ENCODE peak calls at places on chromosomes 12 and 14, in eight cellular contexts. P is iPS DF 6.9; Q is CD4-positive, CD25-positive, alpha-beta regulatory T cell; V is lower lobe of right lung; I is neural progenitor cell; R is right cardiac atrium; O is ascending aorta; Z is body of pancreas. E is an unnamed sample. For H3K4me1, the result is how much of the 10 kb centered on the place peaks cover.

GRCh38 chr12:125128380-125128779 is 63.1 kb downstream of the AACS start:
- DNase-seq in P (no peak), Q (no peak), V (no peak), I (no peak), R (no peak), O (no peak), Z (no peak), E (no peak)

GRCh38 chr14:24171422-24172260 is at the start of gene REC8:
- DNase-seq in P (peak), Q (peak), V (peak), I (peak), R (peak), O (peak), Z (peak), E (peak)

GRCh38 chr12:103665971-103666370 is 78.9 kb downstream of the STAB2 start:
- DNase-seq in P (no peak), Q (no peak), V (no peak), I (no peak), R (no peak), O (no peak), Z (no peak), E (no peak)

GRCh38 chr12:78759387-78759786 is 105.2 kb upstream of the SYT1 start:
- DNase-seq in P (no peak), Q (no peak), V (no peak), I (no peak), R (no peak), O (no peak), Z (no peak), E (no peak)

GRCh38 chr12:2775431-2775830 is 19.3 kb upstream of the FKBP4 start:
- DNase-seq in P (no peak), Q (no peak), V (no peak), I (no peak), R (no peak), O (no peak), Z (peak), E (no peak)

GRCh38 chr14:31232081-31232480 is 24.5 kb upstream of the HECTD1 start:
- DNase-seq in P (no peak), Q (no peak), V (no peak), I (no peak), R (no peak), O (no peak), Z (no peak), E (no peak)

GRCh38 chr14:66152269-66152668 is 333.9 kb upstream of the CCDC196 start:
- DNase-seq in P (no peak), Q (no peak), V (no peak), I (no peak), R (no peak), O (no peak), Z (no peak), E (no peak)

GRCh38 chr14:68246074-68246980 is 426.7 kb downstream of the RAD51B start:
- DNase-seq in P (no peak), Q (no peak), V (no peak), I (no peak), R (no peak), O (no peak), Z (peak), E (no peak)

GRCh38 chr14:23359722-23360447 is 5.1 kb downstream of the EFS start:
- DNase-seq in P (no peak), Q (no peak), V (no peak), I (no peak), R (no peak), O (peak), Z (no peak), E (no peak)

GRCh38 chr12:120583478-120584030 is 2.4 kb upstream of the POP5 start:
- DNase-seq in P (peak), Q (peak), V (peak), I (peak), R (peak), O (peak), Z (peak), E (no peak)

GRCh38 chr12:120580787-120581723 is at the start of gene POP5:
- DNase-seq in P (peak), Q (peak), V (peak), I (peak), R (peak), O (peak), Z (peak), E (peak)

GRCh38 chr12:120584343-120585149 is 3.3 kb upstream of the POP5 start:
- DNase-seq in P (no peak), Q (peak), V (peak), I (peak), R (peak), O (peak), Z (peak), E (no peak)

GRCh38 chr12:120579179-120579578 is 2.0 kb downstream of the POP5 start:
- DNase-seq in P (no peak), Q (no peak), V (no peak), I (no peak), R (no peak), O (no peak), Z (no peak), E (no peak)

GRCh38 chr12:120581998-120582397 is 796 bp upstream of the POP5 start:
- DNase-seq in P (no peak), Q (no peak), V (no peak), I (no peak), R (no peak), O (no peak), Z (no peak), E (no peak)
- H3K4me1 ChIP-seq in P (under half), Q (under half), V (under half), I (under half), R (under half), O (under half), Z (under half), E (under half)

DNA sequence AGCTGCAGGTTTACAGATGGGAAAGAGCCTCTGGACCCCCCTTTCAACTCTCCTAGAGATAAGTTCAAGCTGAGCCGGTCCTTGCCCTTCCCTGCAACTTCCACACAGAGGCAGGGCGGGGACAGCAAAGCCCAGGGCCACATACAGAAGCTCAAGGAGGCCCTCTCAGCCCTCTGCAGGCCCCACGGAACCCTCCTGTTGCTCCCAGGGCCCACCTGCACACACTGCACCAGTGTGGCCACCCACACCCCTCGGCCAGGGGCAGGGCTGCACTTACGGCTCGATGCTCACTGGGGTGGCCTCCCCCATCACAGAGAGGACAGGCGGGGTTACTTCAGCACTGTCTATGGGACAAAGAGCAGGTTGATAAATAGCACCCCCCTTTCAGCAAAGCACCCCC is 13.0 kb upstream of the PNMA1 start:
- DNase-seq in P (no peak), Q (no peak), V (no peak), I (no peak), R (no peak), O (no peak), Z (no peak), E (no peak)
- H3K4me1 ChIP-seq in P (under half), Q (under half), V (half or more), I (under half), R (under half), O (under half), Z (under half), E (under half)

GRCh38 chr14:103820382-103820781 is 27.0 kb downstream of the PPP1R13B start:
- DNase-seq in P (no peak), Q (no peak), V (no peak), I (no peak), R (no peak), O (no peak), Z (no peak), E (no peak)

GRCh38 chr14:103819503-103820307 is 27.7 kb downstream of the PPP1R13B start:
- DNase-seq in P (peak), Q (no peak), V (peak), I (peak), R (peak), O (peak), Z (peak), E (peak)

GRCh38 chr14:103828315-103828967 is 18.9 kb downstream of the PPP1R13B start:
- DNase-seq in P (no peak), Q (no peak), V (no peak), I (no peak), R (peak), O (peak), Z (peak), E (no peak)

GRCh38 chr14:103820908-103821307 is 26.5 kb downstream of the PPP1R13B start:
- DNase-seq in P (no peak), Q (no peak), V (no peak), I (no peak), R (no peak), O (no peak), Z (no peak), E (no peak)

DNA sequence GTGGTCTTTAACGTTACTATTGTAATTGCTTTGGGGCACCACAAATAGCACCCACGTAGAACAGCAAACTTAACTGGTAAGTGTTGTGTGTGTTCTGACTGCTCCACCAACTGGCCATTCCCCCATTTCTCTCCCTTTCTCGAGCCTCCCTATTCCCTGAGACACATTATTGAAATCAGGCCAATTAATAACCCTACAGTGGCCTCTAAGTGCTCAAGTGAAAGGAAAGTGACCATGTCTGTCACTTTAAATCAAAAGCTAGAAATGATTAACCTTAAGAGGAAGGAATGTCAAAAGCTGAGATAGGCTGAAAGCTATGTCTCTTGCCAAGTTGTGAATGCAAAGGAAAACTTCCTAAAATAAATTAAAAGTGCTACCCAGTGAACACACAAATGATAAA is 22.3 kb downstream of the PPP1R13B start:
- DNase-seq in P (no peak), Q (no peak), V (no peak), I (no peak), R (no peak), O (no peak), Z (peak), E (no peak)
- H3K4me1 ChIP-seq in P (under half), Q (under half), V (half or more), I (under half), R (under half), O (under half), Z (half or more), E (under half)

DNA sequence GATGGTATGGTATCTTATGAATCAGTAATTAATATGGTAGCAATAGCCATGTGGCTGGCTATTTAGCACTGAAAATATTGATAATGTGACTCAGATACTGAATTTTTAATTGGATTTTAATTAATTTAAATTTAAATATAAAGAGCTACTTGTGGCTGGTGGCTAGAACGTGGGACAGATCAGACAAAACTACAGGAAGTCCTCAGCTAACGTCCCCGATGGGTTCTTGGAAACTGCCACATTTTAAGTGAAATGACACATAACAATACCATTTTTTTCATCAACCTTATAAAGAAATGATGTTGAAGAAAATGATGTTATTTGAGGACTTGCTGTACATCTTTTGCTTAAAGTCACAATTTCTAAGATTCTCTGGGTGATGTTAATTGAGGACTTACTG is 138.1 kb upstream of the FLRT2 start:
- DNase-seq in P (no peak), Q (no peak), V (no peak), I (no peak), R (no peak), O (no peak), Z (no peak), E (no peak)
- H3K4me1 ChIP-seq in P (under half), Q (under half), V (under half), I (under half), R (under half), O (under half), Z (under half), E (under half)

DNA sequence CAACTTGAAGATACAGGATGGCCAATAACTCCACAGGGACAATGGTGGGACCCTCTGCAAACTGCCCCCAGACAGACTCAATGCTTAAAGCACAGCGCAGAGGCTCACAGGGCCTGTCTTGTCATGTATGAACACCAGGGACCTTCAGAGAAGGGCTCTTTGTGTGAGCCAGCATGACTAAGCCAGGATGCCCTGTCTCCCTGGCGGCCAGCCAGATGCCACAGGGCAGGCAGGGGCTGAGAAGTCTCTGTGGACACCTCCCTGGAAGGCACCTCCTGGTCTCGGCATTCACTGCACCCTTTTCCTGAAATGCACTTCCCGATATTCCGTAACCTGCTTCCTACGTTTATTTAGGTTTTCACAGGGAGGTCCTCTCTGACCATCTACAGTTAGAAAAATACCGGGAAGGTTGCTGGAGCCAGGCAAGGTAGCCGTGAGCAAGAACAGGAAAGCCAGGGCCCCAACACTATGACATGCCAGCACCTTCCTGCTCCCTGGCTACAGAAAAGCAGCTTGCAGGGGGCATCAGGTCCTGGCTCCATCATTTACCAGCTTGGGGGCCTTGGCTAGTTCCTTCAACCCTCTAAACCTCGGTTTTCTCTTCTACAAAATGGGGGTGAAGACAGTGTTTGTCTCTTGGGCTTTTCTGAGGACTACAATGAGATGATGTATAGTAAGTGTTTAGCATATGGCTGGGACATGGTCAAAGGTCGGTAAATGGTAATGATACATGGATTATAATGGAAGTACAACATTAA is 65.0 kb downstream of the PITPNM2 start:
- DNase-seq in P (no peak), Q (no peak), V (no peak), I (no peak), R (peak), O (peak), Z (peak), E (no peak)
- H3K4me1 ChIP-seq in P (under half), Q (under half), V (under half), I (under half), R (under half), O (under half), Z (under half), E (under half)

E was measured in NT2/D1.